ENCODE peak calls at places on chromosomes 16 and 17, in seven cellular contexts. One of them, this sample, is unnamed.

GRCh38 chr16:70590722-70591438 is 55.5 kb upstream of the IL34 start:
- DNase-seq in HTR-8/SVneo: no peak
- DNase-seq in activated CD4-positive, alpha-beta T cell treated with anti-CD3 and anti-CD28 coated beads, Interleukin-2, amount 50 U/mL, for 1 hour: no peak
- DNase-seq in AG04449: no peak
- DNase-seq in neuronal stem cell: no peak
- DNase-seq in stimulated activated CD4-positive, alpha-beta T cell treated with anti-CD3 and anti-CD28 coated beads, Interleukin-15, amount 100 ng/mL, for 24 hours: no peak
- DNase-seq in endothelial cell: no peak
- DNase-seq in this sample: peak; percentile 25

GRCh38 chr17:44004761-44005526 is 522 bp downstream of the NAGS start:
- DNase-seq in HTR-8/SVneo: no peak
- DNase-seq in activated CD4-positive, alpha-beta T cell treated with anti-CD3 and anti-CD28 coated beads, Interleukin-2, amount 50 U/mL, for 1 hour: no peak
- DNase-seq in AG04449: no peak
- DNase-seq in neuronal stem cell: no peak
- DNase-seq in stimulated activated CD4-positive, alpha-beta T cell treated with anti-CD3 and anti-CD28 coated beads, Interleukin-15, amount 100 ng/mL, for 24 hours: peak; percentile 38
- DNase-seq in endothelial cell: peak; percentile 37
- DNase-seq in this sample: peak; percentile 23

GRCh38 chr16:4696172-4696904 is 3.0 kb downstream of the NUDT16L1 start:
- DNase-seq in HTR-8/SVneo: no peak
- DNase-seq in activated CD4-positive, alpha-beta T cell treated with anti-CD3 and anti-CD28 coated beads, Interleukin-2, amount 50 U/mL, for 1 hour: no peak
- DNase-seq in AG04449: no peak
- DNase-seq in neuronal stem cell: no peak
- DNase-seq in stimulated activated CD4-positive, alpha-beta T cell treated with anti-CD3 and anti-CD28 coated beads, Interleukin-15, amount 100 ng/mL, for 24 hours: no peak
- DNase-seq in endothelial cell: no peak
- DNase-seq in this sample: peak; percentile 81

GRCh38 chr16:22754577-22754976 is 59.4 kb upstream of the HS3ST2 start:
- DNase-seq in HTR-8/SVneo: no peak
- DNase-seq in activated CD4-positive, alpha-beta T cell treated with anti-CD3 and anti-CD28 coated beads, Interleukin-2, amount 50 U/mL, for 1 hour: no peak
- DNase-seq in AG04449: no peak
- DNase-seq in neuronal stem cell: no peak
- DNase-seq in stimulated activated CD4-positive, alpha-beta T cell treated with anti-CD3 and anti-CD28 coated beads, Interleukin-15, amount 100 ng/mL, for 24 hours: no peak
- DNase-seq in endothelial cell: no peak
- DNase-seq in this sample: no peak

GRCh38 chr17:9132944-9133610 is 111.8 kb downstream of the NTN1 start:
- DNase-seq in HTR-8/SVneo: no peak
- DNase-seq in activated CD4-positive, alpha-beta T cell treated with anti-CD3 and anti-CD28 coated beads, Interleukin-2, amount 50 U/mL, for 1 hour: no peak
- DNase-seq in AG04449: no peak
- DNase-seq in neuronal stem cell: no peak
- DNase-seq in stimulated activated CD4-positive, alpha-beta T cell treated with anti-CD3 and anti-CD28 coated beads, Interleukin-15, amount 100 ng/mL, for 24 hours: no peak
- DNase-seq in endothelial cell: no peak
- DNase-seq in this sample: no peak

GRCh38 chr17:76627510-76627909 is 16.0 kb downstream of the ST6GALNAC1 start:
- DNase-seq in HTR-8/SVneo: no peak
- DNase-seq in activated CD4-positive, alpha-beta T cell treated with anti-CD3 and anti-CD28 coated beads, Interleukin-2, amount 50 U/mL, for 1 hour: no peak
- DNase-seq in AG04449: no peak
- DNase-seq in neuronal stem cell: no peak
- DNase-seq in stimulated activated CD4-positive, alpha-beta T cell treated with anti-CD3 and anti-CD28 coated beads, Interleukin-15, amount 100 ng/mL, for 24 hours: no peak
- DNase-seq in endothelial cell: no peak
- DNase-seq in this sample: no peak

GRCh38 chr16:77762260-77762659 is 26.1 kb upstream of the VAT1L start:
- DNase-seq in HTR-8/SVneo: no peak
- DNase-seq in activated CD4-positive, alpha-beta T cell treated with anti-CD3 and anti-CD28 coated beads, Interleukin-2, amount 50 U/mL, for 1 hour: no peak
- DNase-seq in AG04449: no peak
- DNase-seq in neuronal stem cell: no peak
- DNase-seq in stimulated activated CD4-positive, alpha-beta T cell treated with anti-CD3 and anti-CD28 coated beads, Interleukin-15, amount 100 ng/mL, for 24 hours: no peak
- DNase-seq in endothelial cell: no peak
- DNase-seq in this sample: no peak

GRCh38 chr17:62629556-62630364 is 2.3 kb downstream of the MRC2 start:
- DNase-seq in HTR-8/SVneo: no peak
- DNase-seq in activated CD4-positive, alpha-beta T cell treated with anti-CD3 and anti-CD28 coated beads, Interleukin-2, amount 50 U/mL, for 1 hour: no peak
- DNase-seq in AG04449: no peak
- DNase-seq in neuronal stem cell: no peak
- DNase-seq in stimulated activated CD4-positive, alpha-beta T cell treated with anti-CD3 and anti-CD28 coated beads, Interleukin-15, amount 100 ng/mL, for 24 hours: no peak
- DNase-seq in endothelial cell: no peak
- DNase-seq in this sample: no peak

GRCh38 chr17:64304512-64304911 is 41.5 kb upstream of the TEX2 start:
- DNase-seq in HTR-8/SVneo: no peak
- DNase-seq in activated CD4-positive, alpha-beta T cell treated with anti-CD3 and anti-CD28 coated beads, Interleukin-2, amount 50 U/mL, for 1 hour: no peak
- DNase-seq in AG04449: no peak
- DNase-seq in neuronal stem cell: no peak
- DNase-seq in stimulated activated CD4-positive, alpha-beta T cell treated with anti-CD3 and anti-CD28 coated beads, Interleukin-15, amount 100 ng/mL, for 24 hours: no peak
- DNase-seq in endothelial cell: no peak
- DNase-seq in this sample: no peak

GRCh38 chr16:66087308-66087707 is 279.2 kb upstream of the CDH5 start:
- DNase-seq in HTR-8/SVneo: no peak
- DNase-seq in activated CD4-positive, alpha-beta T cell treated with anti-CD3 and anti-CD28 coated beads, Interleukin-2, amount 50 U/mL, for 1 hour: no peak
- DNase-seq in AG04449: no peak
- DNase-seq in neuronal stem cell: no peak
- DNase-seq in stimulated activated CD4-positive, alpha-beta T cell treated with anti-CD3 and anti-CD28 coated beads, Interleukin-15, amount 100 ng/mL, for 24 hours: no peak
- DNase-seq in endothelial cell: no peak
- DNase-seq in this sample: no peak

GRCh38 chr17:36599546-36600250 is 1.7 kb upstream of the MRM1 start:
- DNase-seq in HTR-8/SVneo: no peak
- DNase-seq in activated CD4-positive, alpha-beta T cell treated with anti-CD3 and anti-CD28 coated beads, Interleukin-2, amount 50 U/mL, for 1 hour: no peak
- DNase-seq in AG04449: no peak
- DNase-seq in neuronal stem cell: no peak
- DNase-seq in stimulated activated CD4-positive, alpha-beta T cell treated with anti-CD3 and anti-CD28 coated beads, Interleukin-15, amount 100 ng/mL, for 24 hours: no peak
- DNase-seq in endothelial cell: no peak
- DNase-seq in this sample: peak; percentile 10

GRCh38 chr17:14312522-14312921 is 11.6 kb downstream of the HS3ST3B1 start:
- DNase-seq in HTR-8/SVneo: no peak
- DNase-seq in activated CD4-positive, alpha-beta T cell treated with anti-CD3 and anti-CD28 coated beads, Interleukin-2, amount 50 U/mL, for 1 hour: no peak
- DNase-seq in AG04449: no peak
- DNase-seq in neuronal stem cell: no peak
- DNase-seq in stimulated activated CD4-positive, alpha-beta T cell treated with anti-CD3 and anti-CD28 coated beads, Interleukin-15, amount 100 ng/mL, for 24 hours: no peak
- DNase-seq in endothelial cell: no peak
- DNase-seq in this sample: no peak

GRCh38 chr16:48330847-48331204 is 54.4 kb downstream of the SIAH1 start:
- DNase-seq in HTR-8/SVneo: no peak
- DNase-seq in activated CD4-positive, alpha-beta T cell treated with anti-CD3 and anti-CD28 coated beads, Interleukin-2, amount 50 U/mL, for 1 hour: no peak
- DNase-seq in AG04449: no peak
- DNase-seq in neuronal stem cell: no peak
- DNase-seq in stimulated activated CD4-positive, alpha-beta T cell treated with anti-CD3 and anti-CD28 coated beads, Interleukin-15, amount 100 ng/mL, for 24 hours: no peak
- DNase-seq in endothelial cell: no peak
- DNase-seq in this sample: no peak

GRCh38 chr17:60941028-60941427 is 263.4 kb downstream of the BCAS3 start:
- DNase-seq in HTR-8/SVneo: no peak
- DNase-seq in activated CD4-positive, alpha-beta T cell treated with anti-CD3 and anti-CD28 coated beads, Interleukin-2, amount 50 U/mL, for 1 hour: no peak
- DNase-seq in AG04449: peak; percentile 88
- DNase-seq in neuronal stem cell: no peak
- DNase-seq in stimulated activated CD4-positive, alpha-beta T cell treated with anti-CD3 and anti-CD28 coated beads, Interleukin-15, amount 100 ng/mL, for 24 hours: no peak
- DNase-seq in endothelial cell: no peak
- DNase-seq in this sample: peak; percentile 42

GRCh38 chr17:38564869-38565268 is 40.9 kb downstream of the SRCIN1 start:
- DNase-seq in HTR-8/SVneo: no peak
- DNase-seq in activated CD4-positive, alpha-beta T cell treated with anti-CD3 and anti-CD28 coated beads, Interleukin-2, amount 50 U/mL, for 1 hour: no peak
- DNase-seq in AG04449: no peak
- DNase-seq in neuronal stem cell: no peak
- DNase-seq in stimulated activated CD4-positive, alpha-beta T cell treated with anti-CD3 and anti-CD28 coated beads, Interleukin-15, amount 100 ng/mL, for 24 hours: no peak
- DNase-seq in endothelial cell: no peak
- DNase-seq in this sample: no peak

GRCh38 chr16:87582221-87582965 is 19.9 kb upstream of the JPH3 start:
- DNase-seq in HTR-8/SVneo: peak; percentile 50
- DNase-seq in activated CD4-positive, alpha-beta T cell treated with anti-CD3 and anti-CD28 coated beads, Interleukin-2, amount 50 U/mL, for 1 hour: no peak
- DNase-seq in AG04449: no peak
- DNase-seq in neuronal stem cell: no peak
- DNase-seq in stimulated activated CD4-positive, alpha-beta T cell treated with anti-CD3 and anti-CD28 coated beads, Interleukin-15, amount 100 ng/mL, for 24 hours: no peak
- DNase-seq in endothelial cell: no peak
- DNase-seq in this sample: peak; percentile 83

GRCh38 chr17:13940858-13941665 is 128.2 kb upstream of the COX10 start:
- DNase-seq in HTR-8/SVneo: no peak
- DNase-seq in activated CD4-positive, alpha-beta T cell treated with anti-CD3 and anti-CD28 coated beads, Interleukin-2, amount 50 U/mL, for 1 hour: no peak
- DNase-seq in AG04449: no peak
- DNase-seq in neuronal stem cell: no peak
- DNase-seq in stimulated activated CD4-positive, alpha-beta T cell treated with anti-CD3 and anti-CD28 coated beads, Interleukin-15, amount 100 ng/mL, for 24 hours: no peak
- DNase-seq in endothelial cell: no peak
- DNase-seq in this sample: no peak

GRCh38 chr17:73092518-73093135 is at the start of gene SLC39A11:
- DNase-seq in HTR-8/SVneo: peak; percentile 96
- DNase-seq in activated CD4-positive, alpha-beta T cell treated with anti-CD3 and anti-CD28 coated beads, Interleukin-2, amount 50 U/mL, for 1 hour: peak; percentile 86
- DNase-seq in AG04449: peak; percentile 38
- DNase-seq in neuronal stem cell: peak; percentile 85
- DNase-seq in stimulated activated CD4-positive, alpha-beta T cell treated with anti-CD3 and anti-CD28 coated beads, Interleukin-15, amount 100 ng/mL, for 24 hours: peak; percentile 94
- DNase-seq in endothelial cell: peak; percentile 83
- DNase-seq in this sample: peak; percentile 92

GRCh38 chr16:75196826-75197225 is 10.1 kb downstream of the CTRB2 start:
- DNase-seq in HTR-8/SVneo: no peak
- DNase-seq in activated CD4-positive, alpha-beta T cell treated with anti-CD3 and anti-CD28 coated beads, Interleukin-2, amount 50 U/mL, for 1 hour: no peak
- DNase-seq in AG04449: no peak
- DNase-seq in neuronal stem cell: no peak
- DNase-seq in stimulated activated CD4-positive, alpha-beta T cell treated with anti-CD3 and anti-CD28 coated beads, Interleukin-15, amount 100 ng/mL, for 24 hours: no peak
- DNase-seq in endothelial cell: no peak
- DNase-seq in this sample: no peak

GRCh38 chr17:7841309-7841621 is 7.2 kb downstream of the KDM6B start:
- DNase-seq in HTR-8/SVneo: no peak
- DNase-seq in activated CD4-positive, alpha-beta T cell treated with anti-CD3 and anti-CD28 coated beads, Interleukin-2, amount 50 U/mL, for 1 hour: no peak
- DNase-seq in AG04449: no peak
- DNase-seq in neuronal stem cell: no peak
- DNase-seq in stimulated activated CD4-positive, alpha-beta T cell treated with anti-CD3 and anti-CD28 coated beads, Interleukin-15, amount 100 ng/mL, for 24 hours: no peak
- DNase-seq in endothelial cell: no peak
- DNase-seq in this sample: no peak

GRCh38 chr17:81153340-81153803 is 11.9 kb upstream of the PVALEF start:
- DNase-seq in HTR-8/SVneo: no peak
- DNase-seq in activated CD4-positive, alpha-beta T cell treated with anti-CD3 and anti-CD28 coated beads, Interleukin-2, amount 50 U/mL, for 1 hour: peak; percentile 7
- DNase-seq in AG04449: no peak
- DNase-seq in neuronal stem cell: no peak
- DNase-seq in stimulated activated CD4-positive, alpha-beta T cell treated with anti-CD3 and anti-CD28 coated beads, Interleukin-15, amount 100 ng/mL, for 24 hours: no peak
- DNase-seq in endothelial cell: no peak
- DNase-seq in this sample: no peak

GRCh38 chr17:2064511-2064910 is 9.6 kb downstream of the HIC1 start:
- DNase-seq in HTR-8/SVneo: no peak
- DNase-seq in activated CD4-positive, alpha-beta T cell treated with anti-CD3 and anti-CD28 coated beads, Interleukin-2, amount 50 U/mL, for 1 hour: no peak
- DNase-seq in AG04449: no peak
- DNase-seq in neuronal stem cell: no peak
- DNase-seq in stimulated activated CD4-positive, alpha-beta T cell treated with anti-CD3 and anti-CD28 coated beads, Interleukin-15, amount 100 ng/mL, for 24 hours: no peak
- DNase-seq in endothelial cell: no peak
- DNase-seq in this sample: no peak

GRCh38 chr16:16042076-16042475 is 92.7 kb downstream of the ABCC1 start:
- DNase-seq in HTR-8/SVneo: peak; percentile 30
- DNase-seq in activated CD4-positive, alpha-beta T cell treated with anti-CD3 and anti-CD28 coated beads, Interleukin-2, amount 50 U/mL, for 1 hour: no peak
- DNase-seq in AG04449: peak; percentile 92
- DNase-seq in neuronal stem cell: no peak
- DNase-seq in stimulated activated CD4-positive, alpha-beta T cell treated with anti-CD3 and anti-CD28 coated beads, Interleukin-15, amount 100 ng/mL, for 24 hours: no peak
- DNase-seq in endothelial cell: no peak
- DNase-seq in this sample: no peak

GRCh38 chr16:50861926-50862325 is 120.0 kb downstream of the CYLD start:
- DNase-seq in HTR-8/SVneo: peak; percentile 26
- DNase-seq in activated CD4-positive, alpha-beta T cell treated with anti-CD3 and anti-CD28 coated beads, Interleukin-2, amount 50 U/mL, for 1 hour: no peak
- DNase-seq in AG04449: peak; percentile 9
- DNase-seq in neuronal stem cell: no peak
- DNase-seq in stimulated activated CD4-positive, alpha-beta T cell treated with anti-CD3 and anti-CD28 coated beads, Interleukin-15, amount 100 ng/mL, for 24 hours: no peak
- DNase-seq in endothelial cell: no peak
- DNase-seq in this sample: no peak

GRCh38 chr16:81832801-81833547 is 53.9 kb downstream of the PLCG2 start:
- DNase-seq in HTR-8/SVneo: no peak
- DNase-seq in activated CD4-positive, alpha-beta T cell treated with anti-CD3 and anti-CD28 coated beads, Interleukin-2, amount 50 U/mL, for 1 hour: no peak
- DNase-seq in AG04449: no peak
- DNase-seq in neuronal stem cell: no peak
- DNase-seq in stimulated activated CD4-positive, alpha-beta T cell treated with anti-CD3 and anti-CD28 coated beads, Interleukin-15, amount 100 ng/mL, for 24 hours: no peak
- DNase-seq in endothelial cell: no peak
- DNase-seq in this sample: no peak

GRCh38 chr16:9465150-9465549 is 373.7 kb downstream of the HAPSTR1 start:
- DNase-seq in HTR-8/SVneo: no peak
- DNase-seq in activated CD4-positive, alpha-beta T cell treated with anti-CD3 and anti-CD28 coated beads, Interleukin-2, amount 50 U/mL, for 1 hour: no peak
- DNase-seq in AG04449: no peak
- DNase-seq in neuronal stem cell: no peak
- DNase-seq in stimulated activated CD4-positive, alpha-beta T cell treated with anti-CD3 and anti-CD28 coated beads, Interleukin-15, amount 100 ng/mL, for 24 hours: no peak
- DNase-seq in endothelial cell: no peak
- DNase-seq in this sample: no peak

GRCh38 chr16:17416461-17417221 is 54.1 kb downstream of the XYLT1 start:
- DNase-seq in HTR-8/SVneo: no peak
- DNase-seq in activated CD4-positive, alpha-beta T cell treated with anti-CD3 and anti-CD28 coated beads, Interleukin-2, amount 50 U/mL, for 1 hour: peak; percentile 33
- DNase-seq in AG04449: no peak
- DNase-seq in neuronal stem cell: no peak
- DNase-seq in stimulated activated CD4-positive, alpha-beta T cell treated with anti-CD3 and anti-CD28 coated beads, Interleukin-15, amount 100 ng/mL, for 24 hours: peak; percentile 66
- DNase-seq in endothelial cell: no peak
- DNase-seq in this sample: no peak

GRCh38 chr17:7383742-7384488 is 3.0 kb downstream of the TNK1 start:
- DNase-seq in HTR-8/SVneo: peak; percentile 43
- DNase-seq in activated CD4-positive, alpha-beta T cell treated with anti-CD3 and anti-CD28 coated beads, Interleukin-2, amount 50 U/mL, for 1 hour: peak; percentile 76
- DNase-seq in AG04449: no peak
- DNase-seq in neuronal stem cell: no peak
- DNase-seq in stimulated activated CD4-positive, alpha-beta T cell treated with anti-CD3 and anti-CD28 coated beads, Interleukin-15, amount 100 ng/mL, for 24 hours: peak; percentile 86
- DNase-seq in endothelial cell: peak; percentile 55
- DNase-seq in this sample: no peak

GRCh38 chr17:35407531-35407930 is 24.8 kb downstream of the SLFN12 start:
- DNase-seq in HTR-8/SVneo: no peak
- DNase-seq in activated CD4-positive, alpha-beta T cell treated with anti-CD3 and anti-CD28 coated beads, Interleukin-2, amount 50 U/mL, for 1 hour: no peak
- DNase-seq in AG04449: no peak
- DNase-seq in neuronal stem cell: no peak
- DNase-seq in stimulated activated CD4-positive, alpha-beta T cell treated with anti-CD3 and anti-CD28 coated beads, Interleukin-15, amount 100 ng/mL, for 24 hours: no peak
- DNase-seq in endothelial cell: no peak
- DNase-seq in this sample: no peak

GRCh38 chr17:51119415-51120356 is 982 bp downstream of the SPAG9 start:
- DNase-seq in HTR-8/SVneo: peak; percentile 53
- DNase-seq in activated CD4-positive, alpha-beta T cell treated with anti-CD3 and anti-CD28 coated beads, Interleukin-2, amount 50 U/mL, for 1 hour: peak; percentile 39
- DNase-seq in AG04449: no peak
- DNase-seq in neuronal stem cell: peak; percentile 37
- DNase-seq in stimulated activated CD4-positive, alpha-beta T cell treated with anti-CD3 and anti-CD28 coated beads, Interleukin-15, amount 100 ng/mL, for 24 hours: peak; percentile 62
- DNase-seq in endothelial cell: peak; percentile 45
- DNase-seq in this sample: peak; percentile 46

GRCh38 chr17:11986939-11987329 is 10.3 kb downstream of the ZNF18 start:
- DNase-seq in HTR-8/SVneo: peak; percentile 38
- DNase-seq in activated CD4-positive, alpha-beta T cell treated with anti-CD3 and anti-CD28 coated beads, Interleukin-2, amount 50 U/mL, for 1 hour: no peak
- DNase-seq in AG04449: no peak
- DNase-seq in neuronal stem cell: peak; percentile 24
- DNase-seq in stimulated activated CD4-positive, alpha-beta T cell treated with anti-CD3 and anti-CD28 coated beads, Interleukin-15, amount 100 ng/mL, for 24 hours: no peak
- DNase-seq in endothelial cell: no peak
- DNase-seq in this sample: no peak